ENCODE peak calls at places on chromosomes 4 and X, in ten cellular contexts. H is effector memory CD4-positive, alpha-beta T cell; M is naive thymus-derived CD4-positive, alpha-beta T cell; B is right cardiac atrium; A is breast epithelium; E is suprapubic skin; J is A673; K is cardiac muscle cell; L is ovary; G is tibial nerve. Z is an unnamed sample. For H3K4me1, the result is how much of the 10 kb centered on the place peaks cover.

GRCh38 chrX:31168596-31168995 is 96.8 kb upstream of the FTHL17 start:
- DNase-seq in H (no peak), M (no peak), B (no peak), A (no peak), E (no peak), J (no peak), K (no peak), L (no peak), G (no peak), Z (no peak)

GRCh38 chr4:3124070-3124767 is 49.7 kb downstream of the HTT start:
- DNase-seq in H (no peak), M (no peak), B (no peak), A (no peak), E (no peak), J (peak), K (no peak), L (no peak), G (no peak), Z (no peak)

GRCh38 chrX:17627026-17627425 is 110.3 kb upstream of the SCML1 start:
- DNase-seq in H (no peak), M (no peak), B (no peak), A (no peak), E (no peak), J (no peak), K (no peak), L (no peak), G (no peak), Z (no peak)

GRCh38 chr4:56414135-56414675 is 21.2 kb downstream of the PPAT start:
- DNase-seq in H (no peak), M (no peak), B (no peak), A (no peak), E (no peak), J (no peak), K (peak), L (no peak), G (no peak), Z (no peak)

GRCh38 chrX:42269186-42269585 is 345.8 kb upstream of the CASK start:
- DNase-seq in H (no peak), M (no peak), B (no peak), A (no peak), E (no peak), J (no peak), K (peak), L (no peak), G (no peak), Z (no peak)

GRCh38 chr4:185933078-185933581 is 121.1 kb upstream of the SORBS2 start:
- DNase-seq in H (no peak), M (no peak), B (no peak), A (no peak), E (no peak), J (peak), K (peak), L (no peak), G (no peak), Z (no peak)

GRCh38 chrX:638482-639131 is 8.0 kb downstream of the SHOX start:
- DNase-seq in H (no peak), M (no peak), B (no peak), A (peak), E (no peak), J (no peak), K (no peak), L (no peak), G (no peak), Z (no peak)

GRCh38 chr4:134201216-134202098 is at the start of gene PABPC4L:
- DNase-seq in H (no peak), M (no peak), B (peak), A (no peak), E (no peak), J (peak), K (peak), L (peak), G (no peak), Z (peak)

GRCh38 chrX:133607419-133608348 is 192.4 kb upstream of the GPC4 start:
- DNase-seq in H (no peak), M (no peak), B (peak), A (no peak), E (no peak), J (no peak), K (no peak), L (no peak), G (no peak), Z (no peak)
- H3K4me1 ChIP-seq in H (under half), M (under half), B (under half), A (under half), E (under half), J (under half), K (under half), L (under half), G (under half), Z (under half)

DNA sequence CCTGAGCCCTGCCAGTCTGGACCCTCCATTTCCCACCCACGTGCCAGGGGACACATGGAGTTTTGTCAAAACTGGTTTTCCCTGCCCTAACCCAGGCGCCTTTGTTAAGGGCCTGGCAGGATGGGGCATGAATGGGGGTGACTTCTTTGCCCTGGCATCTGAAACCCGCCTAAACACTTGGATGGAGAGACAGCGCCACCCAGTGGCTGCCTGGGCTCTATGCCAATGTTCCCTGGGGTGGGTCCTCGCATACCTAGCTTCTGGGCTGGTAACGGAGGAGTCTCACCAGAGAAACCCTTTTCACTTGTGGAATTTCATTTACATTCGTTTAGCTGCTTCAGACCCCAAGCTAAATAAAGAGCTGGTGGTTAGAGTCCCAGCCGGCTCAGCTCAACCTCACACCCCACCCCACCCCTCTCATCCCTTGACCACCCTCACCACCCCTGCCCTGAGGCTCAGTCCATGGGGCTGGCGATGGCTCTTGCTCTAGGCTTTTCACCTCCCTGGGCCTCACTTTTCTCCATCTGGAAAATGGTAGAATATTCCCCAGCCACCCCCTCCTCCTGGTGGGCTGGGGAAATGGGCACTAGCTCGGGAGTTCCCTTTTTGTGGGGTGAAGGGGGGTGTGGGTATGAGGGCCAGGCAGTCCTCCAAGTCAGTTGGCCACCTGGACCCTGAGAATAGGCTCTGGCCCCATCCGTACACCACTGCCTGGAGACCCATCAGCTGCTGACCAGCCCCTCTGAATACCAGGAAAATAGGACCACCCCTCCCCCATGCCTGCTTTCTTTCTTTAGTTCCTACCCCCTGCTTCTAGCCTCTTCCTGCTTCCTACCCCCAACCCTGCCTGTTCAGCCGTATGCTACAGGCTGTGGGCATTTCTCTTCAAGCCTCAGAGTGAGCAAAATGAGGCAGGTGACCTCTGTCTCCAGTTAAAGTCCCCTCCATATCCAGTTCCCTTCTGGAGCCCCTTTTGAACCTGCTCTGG is 57.1 kb upstream of the PJA1 start:
- DNase-seq in H (peak), M (peak), B (peak), A (peak), E (no peak), J (peak), K (peak), L (peak), G (peak), Z (peak)
- H3K27ac ChIP-seq in H (no peak), M (no peak), B (no peak), A (no peak), E (no peak), J (peak), K (no peak), L (no peak), G (no peak), Z (no peak)

GRCh38 chrX:124223524-124223923 is 108.9 kb upstream of the TEX13D start:
- DNase-seq in H (no peak), M (no peak), B (no peak), A (no peak), E (no peak), J (peak), K (no peak), L (no peak), G (no peak), Z (no peak)
- H3K4me1 ChIP-seq in H (under half), M (under half), B (under half), A (under half), E (under half), J (under half), K (under half), L (under half), G (under half), Z (under half)

GRCh38 chr4:1323280-1323634 is 23.8 kb upstream of the UVSSA start:
- DNase-seq in H (no peak), M (no peak), B (no peak), A (no peak), E (no peak), J (no peak), K (no peak), L (no peak), G (no peak), Z (no peak)
- H3K27ac ChIP-seq in H (no peak), M (no peak), B (no peak), A (no peak), E (no peak), J (no peak), K (no peak), L (no peak), G (no peak), Z (no peak)

GRCh38 chrX:47958943-47959342 is 44.8 kb downstream of the ZNF182 start:
- DNase-seq in H (no peak), M (peak), B (no peak), A (no peak), E (no peak), J (peak), K (peak), L (no peak), G (no peak), Z (no peak)
- H3K4me1 ChIP-seq in H (under half), M (under half), B (under half), A (under half), E (under half), J (under half), K (under half), L (under half), G (under half), Z (under half)

DNA sequence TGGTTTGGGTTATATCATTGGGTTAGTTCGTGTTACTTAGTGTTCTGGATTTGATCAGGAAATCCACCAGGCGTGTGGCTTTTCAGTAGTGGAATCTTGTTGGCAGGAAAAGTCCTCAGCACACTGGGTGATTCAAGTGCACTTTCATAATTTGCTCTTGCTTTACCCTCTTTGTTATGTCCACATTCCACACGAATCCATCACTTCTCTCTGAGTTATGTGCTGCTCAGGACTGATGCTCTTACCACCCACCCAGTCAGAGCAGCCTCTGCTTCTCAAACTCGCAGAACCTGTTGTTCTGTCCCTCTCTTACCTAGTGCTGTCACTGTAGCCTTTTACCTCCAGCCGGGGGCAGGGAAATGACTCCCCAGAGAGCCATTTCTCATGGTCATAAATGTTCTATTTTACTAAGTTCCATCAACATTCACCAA is 37.2 kb upstream of the SCRG1 start:
- DNase-seq in H (no peak), M (no peak), B (no peak), A (no peak), E (no peak), J (peak), K (peak), L (no peak), G (no peak), Z (no peak)
- H3K27ac ChIP-seq in H (no peak), M (no peak), B (no peak), A (no peak), E (no peak), J (no peak), K (no peak), L (no peak), G (no peak), Z (no peak)

DNA sequence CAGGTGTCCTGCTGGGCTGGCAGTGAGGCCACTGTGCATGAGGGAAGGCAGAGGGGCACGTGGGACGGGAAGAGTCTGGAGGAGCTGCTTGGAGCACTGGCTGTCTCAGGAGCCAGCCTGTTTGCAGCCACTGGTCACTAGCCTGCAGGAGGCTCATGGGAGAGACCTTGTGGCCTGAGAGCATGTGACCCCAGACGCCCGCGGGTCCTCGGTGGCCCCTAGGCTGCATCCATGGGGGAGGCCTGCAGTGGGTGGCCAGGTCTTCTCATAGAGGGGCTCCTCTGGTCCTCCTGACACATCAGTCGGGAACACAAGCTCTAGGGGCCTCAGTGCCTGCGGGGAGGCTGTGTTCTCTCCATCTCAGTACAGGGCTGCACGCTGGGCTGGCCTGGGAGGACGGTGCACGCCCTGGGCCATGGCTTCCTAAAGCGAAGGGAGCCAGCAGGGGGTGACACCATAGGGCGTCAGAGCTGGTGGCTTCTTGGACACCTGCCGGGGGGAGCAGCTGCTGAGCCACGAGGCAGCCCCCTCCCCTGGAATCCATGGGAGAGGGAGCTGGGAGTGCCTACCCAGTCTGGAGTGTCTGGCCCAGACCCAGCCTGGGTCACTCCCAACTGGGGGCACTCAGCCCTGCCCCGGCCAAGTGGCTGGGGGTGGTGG is 12.3 kb downstream of the NAT8L start:
- DNase-seq in H (no peak), M (no peak), B (no peak), A (no peak), E (peak), J (no peak), K (no peak), L (no peak), G (no peak), Z (no peak)
- H3K4me1 ChIP-seq in H (under half), M (under half), B (under half), A (under half), E (under half), J (under half), K (under half), L (under half), G (under half), Z (under half)

GRCh38 chr4:173960398-173960797 is 323.1 kb downstream of the FBXO8 start:
- DNase-seq in H (no peak), M (no peak), B (no peak), A (no peak), E (no peak), J (no peak), K (no peak), L (no peak), G (no peak), Z (no peak)

GRCh38 chr4:173958445-173958844 is 325.0 kb downstream of the FBXO8 start:
- DNase-seq in H (no peak), M (no peak), B (no peak), A (no peak), E (no peak), J (peak), K (peak), L (no peak), G (no peak), Z (no peak)
- H3K27ac ChIP-seq in H (no peak), M (no peak), B (no peak), A (no peak), E (no peak), J (no peak), K (no peak), L (no peak), G (no peak), Z (no peak)

GRCh38 chr4:113474017-113474416 is 287.5 kb downstream of the CAMK2D start:
- DNase-seq in H (no peak), M (no peak), B (no peak), A (no peak), E (no peak), J (no peak), K (peak), L (no peak), G (no peak), Z (no peak)

GRCh38 chr4:113469023-113469390 is 292.5 kb downstream of the CAMK2D start:
- DNase-seq in H (no peak), M (no peak), B (no peak), A (no peak), E (no peak), J (no peak), K (peak), L (no peak), G (no peak), Z (no peak)

GRCh38 chr4:113469926-113470325 is 291.6 kb downstream of the CAMK2D start:
- DNase-seq in H (no peak), M (no peak), B (no peak), A (no peak), E (no peak), J (no peak), K (no peak), L (no peak), G (no peak), Z (no peak)

GRCh38 chr4:113471141-113471860 is 290.2 kb downstream of the CAMK2D start:
- DNase-seq in H (no peak), M (no peak), B (no peak), A (no peak), E (no peak), J (no peak), K (peak), L (no peak), G (no peak), Z (no peak)

DNA sequence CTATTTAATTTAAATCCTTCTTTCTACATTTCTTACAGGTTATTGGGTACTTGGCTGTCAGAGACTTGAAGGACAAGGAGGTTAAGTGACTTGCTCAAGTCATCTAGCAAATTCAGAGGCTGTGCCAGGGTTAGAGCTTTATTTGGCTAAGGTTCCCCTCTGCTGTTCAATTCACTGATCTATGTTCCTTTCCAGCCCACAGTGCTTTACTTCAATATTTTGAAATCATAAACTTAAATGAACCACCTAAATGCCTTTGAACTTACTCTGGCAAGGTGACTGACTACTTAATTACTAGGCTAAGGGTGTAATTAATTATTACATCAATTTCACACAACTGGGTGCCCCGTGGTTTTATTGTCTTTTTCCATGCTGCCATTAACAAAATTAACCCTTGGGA is 288.7 kb downstream of the CAMK2D start:
- DNase-seq in H (no peak), M (no peak), B (no peak), A (no peak), E (no peak), J (no peak), K (no peak), L (no peak), G (no peak), Z (no peak)
- H3K4me1 ChIP-seq in H (under half), M (under half), B (under half), A (under half), E (under half), J (under half), K (under half), L (under half), G (under half), Z (under half)

GRCh38 chr4:7936963-7937362 is 2.7 kb downstream of the AFAP1 start:
- DNase-seq in H (no peak), M (no peak), B (no peak), A (no peak), E (no peak), J (no peak), K (peak), L (no peak), G (no peak), Z (no peak)

GRCh38 chr4:7939377-7940108 is at the start of gene AFAP1:
- DNase-seq in H (peak), M (peak), B (peak), A (peak), E (peak), J (peak), K (peak), L (peak), G (peak), Z (peak)

GRCh38 chr4:7941111-7942018 is 1.7 kb upstream of the AFAP1 start:
- DNase-seq in H (no peak), M (no peak), B (no peak), A (peak), E (no peak), J (no peak), K (peak), L (no peak), G (no peak), Z (no peak)

GRCh38 chr4:7942019-7942556 is 2.4 kb upstream of the AFAP1 start:
- DNase-seq in H (no peak), M (no peak), B (no peak), A (peak), E (no peak), J (no peak), K (no peak), L (no peak), G (no peak), Z (no peak)

DNA sequence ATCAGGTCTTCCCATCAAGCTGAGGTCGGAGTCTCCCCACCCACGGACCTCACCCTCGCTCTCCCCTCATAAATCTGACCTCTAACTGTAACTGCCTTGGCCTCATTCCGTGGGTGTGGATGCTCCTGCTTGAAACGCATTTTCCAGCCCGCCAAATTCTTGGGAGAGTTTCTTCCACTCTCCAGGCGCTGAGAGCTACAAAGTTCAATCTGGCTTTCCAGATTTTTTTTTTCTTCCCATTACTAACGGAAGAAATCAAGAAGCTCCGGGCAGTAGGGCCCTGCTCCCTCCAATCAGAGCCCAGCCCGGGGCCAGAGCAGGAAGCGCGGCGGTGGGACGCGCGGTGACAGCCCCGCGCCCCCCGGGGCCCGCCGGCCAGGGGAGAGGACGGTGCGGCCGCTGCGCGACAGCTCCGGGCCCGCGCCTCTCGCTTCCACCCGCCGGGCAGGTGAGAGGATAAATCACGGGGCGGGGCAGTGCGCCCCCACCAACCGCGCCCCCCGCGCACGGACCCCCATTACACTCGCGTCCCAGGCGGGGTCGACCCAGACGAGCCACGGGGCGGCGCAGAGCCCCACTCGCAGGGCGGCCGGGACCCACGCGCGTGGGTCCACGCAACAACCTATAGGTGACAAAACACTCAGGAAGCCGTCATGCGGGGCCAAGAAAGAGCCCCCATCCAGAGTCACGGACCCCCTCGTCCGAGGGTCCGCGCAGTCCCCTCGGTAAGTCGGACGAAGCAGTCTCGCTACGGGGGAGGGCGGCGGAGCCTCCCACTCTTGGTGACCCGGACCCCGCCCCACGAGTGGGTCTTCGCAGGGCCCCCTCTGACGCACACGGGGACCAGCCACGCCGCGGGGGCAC is 916 bp downstream of the AFAP1 start:
- DNase-seq in H (no peak), M (no peak), B (peak), A (peak), E (no peak), J (peak), K (peak), L (peak), G (no peak), Z (no peak)
- H3K27ac ChIP-seq in H (peak), M (peak), B (peak), A (peak), E (peak), J (peak), K (peak), L (peak), G (peak), Z (peak)